ENCODE peak calls at places on chromosomes 13 and 19, in eight cellular contexts. F is effector CD4-positive, alpha-beta T cell; Z is hepatocyte; M is LoVo; N is RCC 7860; E is BE2C; L is COLO829; H is activated T-helper 1 cell treated with anti-CD3 and anti-CD28 coated beads, Interleukin-2, amount 50 U/mL, for 16 hours. V is an unnamed sample.

GRCh38 chr19:5144545-5145179 is 175.7 kb downstream of the KDM4B start:
- DNase-seq in E (no peak), Z (no peak), F (no peak), N (no peak), L (no peak), M (no peak), H (no peak), V (no peak)

GRCh38 chr13:51916419-51916818 is 54.6 kb downstream of the CCDC70 start:
- DNase-seq in H (no peak), L (no peak), N (no peak), F (no peak), E (no peak), M (no peak), Z (no peak), V (no peak)

GRCh38 chr13:92575782-92576181 is 650.8 kb upstream of the GPC6 start:
- DNase-seq in E (no peak), N (no peak), L (no peak), Z (no peak), H (no peak), F (no peak), M (no peak), V (no peak)

GRCh38 chr19:3368848-3369336 is 2.5 kb downstream of the NFIC start:
- DNase-seq in L (no peak), F (no peak), M (no peak), H (no peak), E (no peak), Z (no peak), N (no peak), V (no peak)

GRCh38 chr13:84460989-84461388 is 578.7 kb upstream of the SLITRK1 start:
- DNase-seq in E (no peak), F (no peak), N (no peak), L (no peak), H (no peak), Z (no peak), M (no peak), V (no peak)

GRCh38 chr19:1130801-1131717 is 27.3 kb downstream of the GPX4 start:
- DNase-seq in N (no peak), Z (no peak), H (peak), M (no peak), E (no peak), L (no peak), F (peak), V (no peak)

GRCh38 chr13:20716951-20717350 is 13.5 kb downstream of the IL17D start:
- DNase-seq in M (no peak), E (no peak), Z (no peak), N (no peak), F (no peak), L (no peak), H (no peak), V (no peak)

GRCh38 chr13:58655086-58655485 is 1023.5 kb downstream of the PCDH17 start:
- DNase-seq in M (no peak), L (no peak), E (no peak), Z (no peak), F (no peak), N (no peak), H (no peak), V (no peak)

GRCh38 chr13:109785892-109786450 is 412 bp downstream of the IRS2 start:
- DNase-seq in H (no peak), E (no peak), N (no peak), L (no peak), Z (peak), M (no peak), F (peak), V (no peak)

GRCh38 chr19:12872941-12873890 is 8.0 kb downstream of the DNASE2 start:
- DNase-seq in H (peak), M (no peak), F (peak), L (peak), E (peak), N (no peak), Z (peak), V (peak)

GRCh38 chr13:23622991-23623390 is 52.8 kb downstream of the TNFRSF19 start:
- DNase-seq in E (no peak), Z (no peak), M (no peak), F (no peak), H (no peak), N (no peak), L (no peak), V (no peak)

GRCh38 chr19:18501832-18502231 is 20.0 kb downstream of the ELL start:
- DNase-seq in L (no peak), E (no peak), M (no peak), F (no peak), H (no peak), Z (no peak), N (no peak), V (no peak)

GRCh38 chr19:13101590-13102415 is 855 bp downstream of the LYL1 start:
- DNase-seq in H (no peak), Z (no peak), N (no peak), L (no peak), E (no peak), F (no peak), M (no peak), V (no peak)

GRCh38 chr13:70457474-70457873 is 349.2 kb upstream of the KLHL1 start:
- DNase-seq in N (no peak), H (no peak), L (no peak), M (no peak), E (no peak), F (no peak), Z (peak), V (no peak)

GRCh38 chr13:32036131-32036695 is 4.6 kb downstream of the FRY start:
- DNase-seq in Z (no peak), E (no peak), L (no peak), N (no peak), H (no peak), F (no peak), M (no peak), V (no peak)

GRCh38 chr19:45782820-45783785 is 813 bp upstream of the DMPK start:
- DNase-seq in M (no peak), L (peak), E (no peak), N (no peak), H (no peak), F (no peak), Z (no peak), V (no peak)

GRCh38 chr19:33569822-33570221 is 48.2 kb upstream of the PEPD start:
- DNase-seq in H (no peak), E (no peak), F (no peak), Z (no peak), N (no peak), M (no peak), L (no peak), V (no peak)

GRCh38 chr13:46104868-46105267 is at the start of gene CPB2:
- DNase-seq in L (no peak), E (no peak), Z (no peak), N (no peak), F (no peak), M (no peak), H (no peak), V (no peak)

GRCh38 chr13:75505327-75505726 is 23.4 kb upstream of the TBC1D4 start:
- DNase-seq in M (no peak), H (no peak), E (no peak), Z (no peak), F (no peak), L (no peak), N (no peak), V (no peak)

GRCh38 chr13:110798595-110798994 is 85.1 kb downstream of the ING1 start:
- DNase-seq in H (no peak), M (no peak), F (no peak), E (no peak), N (no peak), Z (no peak), L (no peak), V (no peak)

GRCh38 chr19:43983544-43983911 is 460 bp upstream of the ZNF155 start:
- DNase-seq in Z (no peak), E (no peak), H (no peak), F (no peak), M (no peak), N (no peak), L (no peak), V (no peak)

GRCh38 chr19:47156861-47157454 is 26.3 kb downstream of the SAE1 start:
- DNase-seq in M (no peak), L (no peak), F (no peak), H (no peak), E (no peak), Z (no peak), N (no peak), V (no peak)

GRCh38 chr19:49988433-49988832 is 27.5 kb upstream of the SIGLEC11 start:
- DNase-seq in L (no peak), Z (no peak), M (no peak), E (no peak), N (peak), F (no peak), H (no peak), V (no peak)

GRCh38 chr19:39140195-39140516 is 14.6 kb downstream of the PAK4 start:
- DNase-seq in F (no peak), H (no peak), Z (no peak), E (peak), N (no peak), M (no peak), L (no peak), V (no peak)

GRCh38 chr13:28406728-28407266 is 88.1 kb downstream of the FLT1 start:
- DNase-seq in L (no peak), H (no peak), F (no peak), Z (no peak), N (no peak), M (no peak), E (no peak), V (no peak)

GRCh38 chr13:76759877-76760276 is 126.3 kb downstream of the KCTD12 start:
- DNase-seq in L (no peak), E (no peak), F (no peak), H (no peak), M (no peak), N (no peak), Z (no peak), V (no peak)

GRCh38 chr13:80235559-80236296 is 105.2 kb downstream of the SPRY2 start:
- DNase-seq in L (no peak), M (peak), Z (peak), N (peak), E (no peak), H (no peak), F (no peak), V (no peak)

GRCh38 chr13:61477619-61478018 is 62.0 kb upstream of the PCDH20 start:
- DNase-seq in L (no peak), H (no peak), Z (no peak), N (no peak), M (no peak), E (no peak), F (no peak), V (no peak)

GRCh38 chr19:17834350-17835181 is 13.2 kb downstream of the JAK3 start:
- DNase-seq in M (no peak), F (no peak), N (no peak), L (no peak), H (no peak), Z (no peak), E (no peak), V (no peak)

GRCh38 chr19:44025217-44025936 is at the start of gene ZNF222:
- DNase-seq in E (peak), F (peak), M (peak), Z (peak), L (peak), N (peak), H (peak), V (peak)

GRCh38 chr19:11887618-11888531 is at the start of gene ZNF69:
- DNase-seq in Z (peak), F (peak), H (peak), L (no peak), M (peak), N (peak), E (peak), V (peak)

GRCh38 chr13:66348745-66349720 is 881.1 kb downstream of the PCDH9 start:
- DNase-seq in E (no peak), Z (no peak), N (no peak), L (no peak), H (no peak), M (no peak), F (no peak), V (no peak)

GRCh38 chr19:3026768-3027167 is 2.3 kb downstream of the TLE2 start:
- DNase-seq in M (no peak), E (no peak), L (no peak), F (no peak), N (no peak), H (no peak), Z (no peak), V (no peak)